ENCODE peak calls at places on chromosome 19, in seven cellular contexts. Y is stimulated activated CD4-positive, alpha-beta T cell treated with anti-CD3 and anti-CD28 coated beads, Interleukin-2, amount 100 ng/mL, for 24 hours; B is sciatic nerve; E is substantia nigra; Z is cardiac muscle cell; Q is suprapubic skin; N is NCI-H2081. I is an unnamed sample.

GRCh38 chr19:8096071-8096470 is 43.5 kb downstream of the CCL25 start:
- DNase-seq in Y (no peak), B (no peak), E (no peak), Z (no peak), Q (no peak), N (no peak), I (no peak)

GRCh38 chr19:9073806-9074205 is 13.1 kb upstream of the OR1M1 start:
- DNase-seq in Y (no peak), B (no peak), E (no peak), Z (no peak), Q (no peak), N (no peak), I (no peak)

GRCh38 chr19:32219881-32220552 is 125.4 kb upstream of the ZNF507 start:
- DNase-seq in Y (no peak), B (no peak), E (no peak), Z (no peak), Q (no peak), N (no peak), I (no peak)

GRCh38 chr19:1308718-1309117 is 23.0 kb downstream of the EFNA2 start:
- DNase-seq in Y (no peak), B (no peak), E (no peak), Z (no peak), Q (no peak), N (no peak), I (no peak)

GRCh38 chr19:17627921-17628320 is 60.2 kb downstream of the UNC13A start:
- DNase-seq in Y (no peak), B (no peak), E (no peak), Z (no peak), Q (no peak), N (no peak), I (no peak)

GRCh38 chr19:15464394-15465385 is at the start of gene RASAL3:
- DNase-seq in Y (peak), B (no peak), E (no peak), Z (peak), Q (no peak), N (no peak), I (no peak)

GRCh38 chr19:18848860-18849661 is 17.3 kb downstream of the UPF1 start:
- DNase-seq in Y (peak), B (peak), E (no peak), Z (peak), Q (no peak), N (no peak), I (peak)

GRCh38 chr19:27794444-27795042 is 1418.4 kb downstream of the UQCRFS1 start:
- DNase-seq in Y (peak), B (no peak), E (no peak), Z (peak), Q (no peak), N (peak), I (no peak)

GRCh38 chr19:44303976-44304568 is 753 bp downstream of the ZNF235 start:
- DNase-seq in Y (no peak), B (no peak), E (no peak), Z (no peak), Q (no peak), N (no peak), I (peak)

GRCh38 chr19:3369337-3370213 is 3.2 kb downstream of the NFIC start:
- DNase-seq in Y (peak), B (peak), E (no peak), Z (peak), Q (no peak), N (no peak), I (peak)

GRCh38 chr19:52692431-52693008 is 42.3 kb downstream of the ZNF611 start:
- DNase-seq in Y (no peak), B (no peak), E (no peak), Z (no peak), Q (no peak), N (no peak), I (no peak)

GRCh38 chr19:18291590-18292459 is 10.4 kb upstream of the JUND start:
- DNase-seq in Y (peak), B (peak), E (peak), Z (peak), Q (peak), N (peak), I (peak)

GRCh38 chr19:15467734-15468214 is 3.4 kb upstream of the RASAL3 start:
- DNase-seq in Y (no peak), B (peak), E (no peak), Z (no peak), Q (no peak), N (no peak), I (no peak)

GRCh38 chr19:48915757-48916156 is 15.6 kb downstream of the NUCB1 start:
- DNase-seq in Y (no peak), B (no peak), E (no peak), Z (no peak), Q (no peak), N (no peak), I (no peak)

GRCh38 chr19:45876161-45876410 is 9.9 kb downstream of the IRF2BP1 start:
- DNase-seq in Y (no peak), B (no peak), E (no peak), Z (peak), Q (no peak), N (no peak), I (no peak)

GRCh38 chr19:58002384-58003152 is at the start of gene ZNF606:
- DNase-seq in Y (peak), B (peak), E (peak), Z (peak), Q (peak), N (peak), I (peak)

GRCh38 chr19:7106711-7107657 is 37.5 kb downstream of the ZNF557 start:
- DNase-seq in Y (no peak), B (no peak), E (no peak), Z (no peak), Q (no peak), N (no peak), I (no peak)

GRCh38 chr19:20179946-20180345 is 12.9 kb downstream of the ZNF486 start:
- DNase-seq in Y (no peak), B (no peak), E (no peak), Z (no peak), Q (no peak), N (no peak), I (no peak)

GRCh38 chr19:54573330-54573872 is at the start of gene LILRA2:
- DNase-seq in Y (no peak), B (no peak), E (no peak), Z (no peak), Q (no peak), N (no peak), I (no peak)

GRCh38 chr19:511101-511841 is 4.0 kb downstream of the TPGS1 start:
- DNase-seq in Y (peak), B (peak), E (no peak), Z (peak), Q (no peak), N (peak), I (no peak)

GRCh38 chr19:1251233-1251502 is 2.8 kb downstream of the MIDN start:
- DNase-seq in Y (no peak), B (no peak), E (no peak), Z (peak), Q (no peak), N (peak), I (no peak)

GRCh38 chr19:16587031-16588023 is 15.1 kb upstream of the SLC35E1 start:
- DNase-seq in Y (peak), B (no peak), E (no peak), Z (no peak), Q (peak), N (no peak), I (no peak)

GRCh38 chr19:12995596-12996541 is 594 bp downstream of the NFIX start:
- DNase-seq in Y (no peak), B (peak), E (no peak), Z (peak), Q (peak), N (peak), I (no peak)

GRCh38 chr19:1904385-1905070 is 671 bp upstream of the ADAT3 start:
- DNase-seq in Y (no peak), B (no peak), E (no peak), Z (peak), Q (no peak), N (no peak), I (peak)

GRCh38 chr19:11422163-11423068 is 3.3 kb upstream of the RGL3 start:
- DNase-seq in Y (peak), B (peak), E (no peak), Z (peak), Q (peak), N (no peak), I (peak)

GRCh38 chr19:15424121-15424520 is 5.3 kb upstream of the AKAP8L start:
- DNase-seq in Y (no peak), B (no peak), E (no peak), Z (no peak), Q (no peak), N (no peak), I (no peak)

GRCh38 chr19:16367269-16367683 is 42.6 kb downstream of the KLF2 start:
- DNase-seq in Y (peak), B (no peak), E (no peak), Z (no peak), Q (no peak), N (no peak), I (no peak)

GRCh38 chr19:44611812-44612295 is 1.5 kb upstream of the IGSF23 start:
- DNase-seq in Y (no peak), B (no peak), E (no peak), Z (no peak), Q (no peak), N (peak), I (no peak)

GRCh38 chr19:54489341-54489740 is 13.3 kb upstream of the LAIR2 start:
- DNase-seq in Y (no peak), B (no peak), E (no peak), Z (no peak), Q (no peak), N (no peak), I (no peak)

GRCh38 chr19:16969127-16969526 is 57.5 kb downstream of the CPAMD8 start:
- DNase-seq in Y (no peak), B (no peak), E (no peak), Z (peak), Q (no peak), N (no peak), I (no peak)

GRCh38 chr19:48806518-48806817 is 4.4 kb downstream of the BCAT2 start:
- DNase-seq in Y (peak), B (no peak), E (no peak), Z (no peak), Q (no peak), N (no peak), I (peak)

GRCh38 chr19:48975947-48976847 is 11.1 kb downstream of the FTL start:
- DNase-seq in Y (peak), B (no peak), E (no peak), Z (no peak), Q (no peak), N (no peak), I (no peak)